ENCODE peak calls at places on chromosomes 2 and 18, in eight cellular contexts. H is cardiac muscle cell, Q is GM20000, K is upper lobe of right lung, L is BJ, O is fibroblast of pulmonary artery, W is endothelial cell, C is Peyer's patch. F is an unnamed sample.

GRCh38 chr2:230944123-230944653 is 19.1 kb upstream of the GPR55 start:
- DNase-seq in H (no peak), Q (peak), K (no peak), L (no peak), O (no peak), W (no peak), C (no peak), F (no peak)

GRCh38 chr2:197108758-197109157 is 182.3 kb upstream of the PGAP1 start:
- DNase-seq in H (peak), Q (no peak), K (no peak), L (no peak), O (peak), W (no peak), C (peak), F (no peak)

GRCh38 chr2:189437931-189438330 is 3.3 kb upstream of the WDR75 start:
- DNase-seq in H (no peak), Q (no peak), K (no peak), L (no peak), O (no peak), W (no peak), C (no peak), F (no peak)

GRCh38 chr2:54099370-54099769 is 16.0 kb upstream of the ACYP2 start:
- DNase-seq in H (no peak), Q (no peak), K (no peak), L (no peak), O (no peak), W (no peak), C (no peak), F (no peak)

GRCh38 chr2:1755436-1756191 is 11.3 kb upstream of the PXDN start:
- DNase-seq in H (peak), Q (no peak), K (no peak), L (no peak), O (peak), W (no peak), C (no peak), F (no peak)

GRCh38 chr2:25280066-25280687 is 61.5 kb downstream of the DNMT3A start:
- DNase-seq in H (no peak), Q (no peak), K (no peak), L (no peak), O (no peak), W (no peak), C (no peak), F (no peak)

GRCh38 chr18:63022429-63023022 is 297.0 kb downstream of the BCL2 start:
- DNase-seq in H (no peak), Q (no peak), K (no peak), L (no peak), O (no peak), W (peak), C (no peak), F (no peak)

GRCh38 chr2:131418625-131419024 is 54.7 kb upstream of the RAB6D start:
- DNase-seq in H (no peak), Q (no peak), K (no peak), L (no peak), O (no peak), W (no peak), C (no peak), F (no peak)

GRCh38 chr18:29012874-29013273 is 835.9 kb upstream of the CDH2 start:
- DNase-seq in H (no peak), Q (no peak), K (no peak), L (no peak), O (no peak), W (no peak), C (no peak), F (no peak)

GRCh38 chr2:239520811-239521517 is 120.1 kb upstream of the HDAC4 start:
- DNase-seq in H (no peak), Q (no peak), K (no peak), L (no peak), O (no peak), W (no peak), C (no peak), F (no peak)

GRCh38 chr2:98771264-98771663 is 40.3 kb upstream of the MGAT4A start:
- DNase-seq in H (no peak), Q (no peak), K (no peak), L (no peak), O (no peak), W (no peak), C (no peak), F (no peak)

GRCh38 chr18:80035997-80036396 is 1.8 kb downstream of the RBFA start:
- DNase-seq in H (no peak), Q (no peak), K (no peak), L (no peak), O (no peak), W (no peak), C (no peak), F (no peak)

GRCh38 chr2:176284451-176285049 is 15.3 kb downstream of the MTX2 start:
- DNase-seq in H (no peak), Q (no peak), K (no peak), L (no peak), O (no peak), W (no peak), C (no peak), F (no peak)

GRCh38 chr2:151102196-151102692 is 159.4 kb downstream of the RBM43 start:
- DNase-seq in H (no peak), Q (no peak), K (no peak), L (no peak), O (no peak), W (no peak), C (no peak), F (no peak)

GRCh38 chr2:111227716-111228141 is 107.0 kb downstream of the BCL2L11 start:
- DNase-seq in H (peak), Q (no peak), K (no peak), L (peak), O (peak), W (no peak), C (no peak), F (peak)

GRCh38 chr2:157194097-157194688 is 63.3 kb upstream of the GALNT5 start:
- DNase-seq in H (peak), Q (peak), K (no peak), L (no peak), O (peak), W (peak), C (peak), F (peak)

GRCh38 chr18:24631238-24632025 is 171.0 kb downstream of the HRH4 start:
- DNase-seq in H (no peak), Q (no peak), K (no peak), L (no peak), O (no peak), W (no peak), C (no peak), F (no peak)

GRCh38 chr2:54673501-54673998 is 49.9 kb upstream of the EML6 start:
- DNase-seq in H (peak), Q (peak), K (peak), L (no peak), O (peak), W (peak), C (peak), F (peak)

GRCh38 chr2:222688912-222689311 is 17.5 kb downstream of the MOGAT1 start:
- DNase-seq in H (peak), Q (no peak), K (no peak), L (no peak), O (peak), W (no peak), C (no peak), F (no peak)

GRCh38 chr2:222689322-222689721 is 17.9 kb downstream of the MOGAT1 start:
- DNase-seq in H (no peak), Q (no peak), K (no peak), L (no peak), O (no peak), W (no peak), C (no peak), F (no peak)

GRCh38 chr2:222690564-222691200 is 19.2 kb downstream of the MOGAT1 start:
- DNase-seq in H (peak), Q (peak), K (peak), L (no peak), O (peak), W (peak), C (peak), F (peak)

GRCh38 chr2:222698276-222698675 is 26.8 kb downstream of the MOGAT1 start:
- DNase-seq in H (no peak), Q (no peak), K (no peak), L (no peak), O (peak), W (no peak), C (no peak), F (no peak)

DNA sequence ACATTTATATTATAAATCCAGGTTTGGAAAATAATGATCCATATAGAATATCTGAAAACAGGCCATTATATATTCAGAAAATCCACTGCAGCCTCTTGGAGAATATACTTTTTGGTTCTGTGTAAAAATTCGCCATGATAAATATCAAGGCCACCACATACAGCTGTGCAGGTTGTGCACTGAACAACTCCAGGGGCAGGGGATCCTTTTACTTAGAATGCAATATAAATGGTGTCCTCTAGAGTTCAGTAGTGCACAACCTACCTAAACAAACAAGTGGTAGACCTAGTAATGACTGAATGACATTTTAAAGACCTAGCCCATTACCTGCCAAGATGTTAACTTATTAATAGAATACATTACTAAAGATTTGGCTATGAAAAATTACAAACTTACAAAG is 22.4 kb downstream of the MOGAT1 start:
- DNase-seq in H (peak), Q (no peak), K (no peak), L (no peak), O (peak), W (no peak), C (no peak), F (peak)
- TF ChIP-seq CTCF in H (peak), Q (no peak), K (no peak), L (peak), O (peak), W (peak), C (peak), F (no peak)

GRCh38 chr2:13056259-13056843 is 339.6 kb downstream of the TRIB2 start:
- DNase-seq in H (peak), Q (no peak), K (no peak), L (no peak), O (peak), W (no peak), C (no peak), F (peak)
- TF ChIP-seq CTCF in H (peak), Q (no peak), K (peak), L (peak), O (peak), W (peak), C (no peak), F (peak)

GRCh38 chr2:238259085-238260020 is 19.5 kb upstream of the HES6 start:
- DNase-seq in H (no peak), Q (no peak), K (no peak), L (no peak), O (no peak), W (no peak), C (no peak), F (no peak)
- TF ChIP-seq CTCF in H (peak), Q (no peak), K (no peak), L (peak), O (peak), W (no peak), C (no peak), F (no peak)

DNA sequence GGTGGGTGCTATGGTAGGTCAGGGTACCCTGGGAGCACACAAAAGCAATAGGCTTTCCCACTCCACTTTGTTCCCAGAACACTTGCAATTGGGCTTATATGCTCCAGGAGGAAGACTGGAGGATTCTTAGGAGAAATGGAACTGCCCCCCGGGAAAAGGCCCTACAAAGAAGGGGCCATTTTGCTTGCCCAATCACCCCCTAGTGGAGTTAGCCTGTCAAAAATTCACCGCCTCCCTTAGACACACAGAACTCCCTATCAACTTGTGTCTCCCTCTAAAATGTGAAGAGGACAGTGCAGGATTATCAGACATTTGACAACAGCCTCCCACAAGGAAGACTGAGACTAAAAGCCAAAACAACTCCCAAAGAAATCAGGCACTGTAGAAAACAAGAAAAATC is 36.5 kb downstream of the NLRC4 start:
- DNase-seq in H (no peak), Q (no peak), K (no peak), L (no peak), O (no peak), W (no peak), C (no peak), F (no peak)
- TF ChIP-seq CTCF in H (no peak), Q (no peak), K (no peak), L (no peak), O (no peak), W (no peak), C (no peak), F (no peak)

GRCh38 chr2:192675640-192676039 is 480.9 kb upstream of the TMEFF2 start:
- DNase-seq in H (no peak), Q (no peak), K (no peak), L (no peak), O (no peak), W (no peak), C (no peak), F (no peak)
- TF ChIP-seq CTCF in H (no peak), Q (no peak), K (no peak), L (no peak), O (no peak), W (no peak), C (no peak), F (no peak)

GRCh38 chr2:52613064-52613463 is 1154.5 kb upstream of the CHAC2 start:
- DNase-seq in H (no peak), Q (no peak), K (no peak), L (no peak), O (no peak), W (peak), C (no peak), F (no peak)
- TF ChIP-seq CTCF in H (no peak), Q (no peak), K (no peak), L (no peak), O (no peak), W (no peak), C (no peak), F (no peak)

GRCh38 chr2:96602330-96602823 is 35.7 kb downstream of the KANSL3 start:
- DNase-seq in H (no peak), Q (no peak), K (no peak), L (no peak), O (no peak), W (no peak), C (peak), F (no peak)
- TF ChIP-seq CTCF in H (no peak), Q (no peak), K (peak), L (no peak), O (no peak), W (no peak), C (peak), F (no peak)

GRCh38 chr2:170926743-170927297 is 2.2 kb upstream of the GORASP2 start:
- DNase-seq in H (no peak), Q (no peak), K (no peak), L (no peak), O (no peak), W (no peak), C (no peak), F (no peak)

GRCh38 chr2:170928036-170928823 is 823 bp upstream of the GORASP2 start:
- DNase-seq in H (peak), Q (peak), K (no peak), L (no peak), O (no peak), W (no peak), C (no peak), F (peak)

GRCh38 chr2:170924969-170925368 is 4.1 kb upstream of the GORASP2 start:
- DNase-seq in H (no peak), Q (no peak), K (no peak), L (no peak), O (no peak), W (no peak), C (no peak), F (no peak)

GRCh38 chr2:170923799-170924198 is 5.3 kb upstream of the GORASP2 start:
- DNase-seq in H (no peak), Q (no peak), K (no peak), L (no peak), O (no peak), W (no peak), C (no peak), F (no peak)

GRCh38 chr2:170925923-170926322 is 3.1 kb upstream of the GORASP2 start:
- DNase-seq in H (no peak), Q (no peak), K (no peak), L (no peak), O (no peak), W (no peak), C (no peak), F (no peak)
- TF ChIP-seq CTCF in H (no peak), Q (no peak), K (no peak), L (no peak), O (no peak), W (no peak), C (no peak), F (no peak)

GRCh38 chr2:102698369-102699111 is 63.3 kb upstream of the TMEM182 start:
- DNase-seq in H (no peak), Q (no peak), K (no peak), L (no peak), O (no peak), W (no peak), C (peak), F (peak)

GRCh38 chr2:102703305-102703704 is 58.5 kb upstream of the TMEM182 start:
- DNase-seq in H (no peak), Q (no peak), K (no peak), L (no peak), O (no peak), W (no peak), C (no peak), F (no peak)

GRCh38 chr2:102704531-102704930 is 57.3 kb upstream of the TMEM182 start:
- DNase-seq in H (no peak), Q (no peak), K (no peak), L (no peak), O (no peak), W (no peak), C (no peak), F (no peak)

GRCh38 chr2:102707796-102708713 is 53.8 kb upstream of the TMEM182 start:
- DNase-seq in H (no peak), Q (no peak), K (no peak), L (no peak), O (no peak), W (no peak), C (no peak), F (no peak)

GRCh38 chr2:102703748-102704147 is 58.1 kb upstream of the TMEM182 start:
- DNase-seq in H (peak), Q (peak), K (no peak), L (no peak), O (peak), W (peak), C (peak), F (peak)
- TF ChIP-seq CTCF in H (peak), Q (peak), K (peak), L (peak), O (peak), W (peak), C (peak), F (peak)

F was measured in RWPE1.